ENCODE peak calls at places on chromosome 11, in eight cellular contexts. Y is brain microvascular endothelial cell, B is astrocyte of the spinal cord, Q is GM10248, A is heart right ventricle, O is RWPE1, D is WTC11, P is ovary. U is an unnamed sample.

GRCh38 chr11:125418396-125418795 is 77.7 kb downstream of the FEZ1 start:
- DNase-seq in D (no peak), O (no peak), A (no peak), B (no peak), Q (no peak), P (no peak), Y (no peak), U (no peak)

GRCh38 chr11:75263944-75264349 is 23.4 kb downstream of the TPBGL start:
- DNase-seq in O (no peak), Y (no peak), A (no peak), Q (no peak), D (no peak), P (peak), B (no peak), U (peak)

GRCh38 chr11:116501728-116502127 is 271.1 kb downstream of the BUD13 start:
- DNase-seq in A (no peak), P (no peak), O (no peak), B (no peak), D (no peak), Q (no peak), Y (no peak), U (no peak)

GRCh38 chr11:45810431-45811108 is 5.6 kb downstream of the SLC35C1 start:
- DNase-seq in Y (no peak), A (no peak), O (no peak), D (no peak), Q (no peak), B (no peak), P (peak), U (no peak)

GRCh38 chr11:68653486-68654430 is 30.6 kb upstream of the GAL start:
- DNase-seq in A (no peak), O (no peak), Q (no peak), Y (no peak), B (no peak), P (no peak), D (no peak), U (no peak)

GRCh38 chr11:113192121-113192925 is 122.1 kb upstream of the TTC12 start:
- DNase-seq in Y (no peak), B (no peak), D (no peak), Q (no peak), A (no peak), O (no peak), P (no peak), U (no peak)

GRCh38 chr11:72349616-72350218 is 84.6 kb downstream of the CLPB start:
- DNase-seq in B (no peak), P (peak), D (no peak), Y (no peak), Q (no peak), O (no peak), A (peak), U (no peak)

GRCh38 chr11:121881806-121882205 is 234.2 kb downstream of the BLID start:
- DNase-seq in O (no peak), Q (no peak), D (no peak), B (peak), A (no peak), Y (peak), P (no peak), U (no peak)

GRCh38 chr11:3165152-3165705 is at the start of gene OSBPL5:
- DNase-seq in Y (no peak), A (peak), B (peak), Q (no peak), P (peak), O (peak), D (peak), U (peak)

GRCh38 chr11:67381244-67381972 is 8.0 kb upstream of the CLCF1 start:
- DNase-seq in O (no peak), B (no peak), Q (peak), D (no peak), P (no peak), A (no peak), Y (no peak), U (no peak)

GRCh38 chr11:2549876-2550605 is 105.2 kb downstream of the KCNQ1 start:
- DNase-seq in O (no peak), P (peak), D (no peak), Q (no peak), B (no peak), Y (no peak), A (no peak), U (no peak)

GRCh38 chr11:122853971-122854446 is 15.7 kb downstream of the CRTAM start:
- DNase-seq in B (peak), O (peak), A (peak), P (peak), Y (peak), Q (peak), D (peak), U (peak)

GRCh38 chr11:61811831-61812230 is 5.0 kb downstream of the FADS1 start:
- DNase-seq in Y (no peak), P (no peak), Q (no peak), D (no peak), O (no peak), B (no peak), A (no peak), U (no peak)

GRCh38 chr11:72036687-72037086 is 38.0 kb downstream of the IL18BP start:
- DNase-seq in B (no peak), D (no peak), O (no peak), Q (no peak), Y (no peak), A (no peak), P (no peak), U (no peak)

GRCh38 chr11:118441770-118442169 is 5.5 kb downstream of the KMT2A start:
- DNase-seq in P (no peak), B (no peak), D (no peak), Y (no peak), O (no peak), Q (no peak), A (no peak), U (peak)

GRCh38 chr11:72237112-72237931 is 6.7 kb downstream of the PHOX2A start:
- DNase-seq in Q (no peak), O (no peak), A (peak), D (no peak), P (no peak), B (no peak), Y (no peak), U (no peak)

GRCh38 chr11:117479372-117479771 is 151.7 kb downstream of the CEP164 start:
- DNase-seq in Y (no peak), Q (peak), P (no peak), D (peak), A (no peak), B (no peak), O (no peak), U (peak)

GRCh38 chr11:126573325-126574076 is 218.0 kb downstream of the ST3GAL4 start:
- DNase-seq in D (peak), Q (no peak), Y (no peak), A (no peak), P (no peak), O (no peak), B (no peak), U (no peak)
- TF ChIP-seq CTCF in D (peak), Q (no peak), Y (peak), A (no peak), P (no peak), O (no peak), B (peak), U (no peak)

GRCh38 chr11:10303558-10304363 is 1.1 kb upstream of the ADM start:
- DNase-seq in A (no peak), Y (peak), O (peak), P (no peak), D (peak), Q (peak), B (peak), U (peak)
- TF ChIP-seq CTCF in A (no peak), Y (no peak), O (no peak), P (no peak), D (no peak), Q (no peak), B (no peak), U (no peak)

DNA sequence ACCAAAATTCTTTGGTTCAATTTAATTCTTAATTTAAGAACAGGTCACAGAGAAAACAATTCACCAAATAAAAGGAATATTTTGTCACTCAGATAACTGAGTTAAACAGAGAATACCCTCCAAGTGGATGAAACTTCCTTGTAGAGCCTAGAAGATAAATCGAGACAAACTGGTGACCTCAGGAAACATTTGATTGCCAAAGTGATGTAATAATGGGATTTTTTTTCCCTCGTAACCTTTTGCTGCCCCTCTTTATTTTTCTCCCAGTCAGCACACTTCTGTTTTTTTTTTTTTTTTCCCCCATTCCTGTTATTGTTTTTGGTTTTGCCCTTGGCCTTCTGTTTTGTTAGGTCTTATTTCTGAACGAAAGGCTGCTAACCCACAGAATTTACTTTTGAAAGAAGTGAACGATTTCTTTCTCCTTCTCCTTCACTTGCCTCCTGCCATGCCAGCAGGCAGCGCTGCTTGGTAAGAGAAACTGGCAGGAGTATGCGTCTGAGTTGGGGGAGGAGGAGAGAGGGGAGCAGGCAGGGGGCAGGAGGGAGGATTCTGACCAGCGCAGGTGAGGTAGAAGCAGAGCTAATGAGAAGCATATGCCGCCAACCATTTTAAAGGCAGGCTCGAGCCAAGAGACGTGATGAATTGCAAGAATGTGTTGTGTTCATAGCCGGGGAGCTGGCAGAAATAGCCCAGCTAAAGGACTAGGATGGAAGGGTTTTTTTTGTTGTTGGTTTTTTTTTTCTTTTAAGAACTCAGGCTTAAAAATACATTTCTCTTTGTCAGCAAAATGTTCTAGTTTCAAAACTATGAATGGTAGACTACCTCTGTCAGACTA is 121.9 kb upstream of the MTMR2 start:
- DNase-seq in B (peak), Y (peak), P (peak), D (peak), O (no peak), Q (no peak), A (peak), U (no peak)
- TF ChIP-seq CTCF in B (peak), Y (peak), P (peak), D (no peak), O (no peak), Q (no peak), A (peak), U (no peak)

GRCh38 chr11:133995066-133995465 is 38.3 kb upstream of the IGSF9B start:
- DNase-seq in Y (no peak), A (no peak), O (no peak), B (no peak), P (no peak), D (no peak), Q (no peak), U (no peak)
- TF ChIP-seq CTCF in Y (no peak), A (no peak), O (no peak), B (no peak), P (no peak), D (no peak), Q (no peak), U (no peak)

U was measured in activated CD8-positive, alpha-beta T cell treated with anti-CD3 and anti-CD28 coated beads for 36 hours.